ENCODE peak calls at places on chromosomes 2 and 18, in ten cellular contexts. F, J, G, I, Y, B, K, T, R and M are unnamed samples.

GRCh38 chr18:69401475-69402218 is 959 bp downstream of the DOK6 start:
- DNase-seq in G (peak; percentile 30), B (no peak), I (no peak), T (no peak), F (no peak), R (no peak), J (no peak), K (peak; percentile 9), Y (peak; percentile 11), M (no peak)

GRCh38 chr2:17584689-17585088 is 44.2 kb downstream of the VSNL1 start:
- DNase-seq in K (no peak), Y (no peak), I (no peak), G (no peak), F (no peak), B (no peak), J (no peak), R (no peak), T (no peak), M (no peak)

GRCh38 chr2:160696061-160696452 is 202.4 kb upstream of the RBMS1 start:
- DNase-seq in K (no peak), Y (no peak), I (no peak), T (no peak), J (no peak), B (no peak), F (no peak), R (no peak), G (no peak), M (no peak)

GRCh38 chr2:12120281-12121150 is 374.1 kb downstream of the LPIN1 start:
- DNase-seq in F (no peak), K (no peak), I (no peak), Y (no peak), B (peak; percentile 62), R (no peak), T (no peak), G (no peak), J (no peak), M (no peak)

GRCh38 chr2:173090973-173091660 is 15.5 kb downstream of the MAP3K20 start:
- DNase-seq in J (no peak), G (no peak), T (no peak), K (no peak), Y (no peak), R (no peak), B (no peak), I (no peak), F (no peak), M (no peak)

GRCh38 chr2:232955856-232956255 is 57.2 kb downstream of the NGEF start:
- DNase-seq in G (no peak), R (no peak), T (no peak), Y (no peak), K (no peak), I (no peak), F (no peak), J (no peak), B (no peak), M (no peak)

GRCh38 chr2:216799873-216800421 is 59.9 kb downstream of the TNP1 start:
- DNase-seq in F (no peak), B (peak; percentile 78), G (no peak), Y (no peak), T (no peak), K (no peak), I (no peak), R (peak; percentile 14), J (no peak), M (no peak)

GRCh38 chr2:98861601-98862000 is 74.4 kb downstream of the CRACDL start:
- DNase-seq in Y (no peak), J (no peak), B (no peak), K (no peak), G (no peak), I (no peak), F (no peak), T (no peak), R (no peak), M (no peak)